ENCODE peak calls at places on chromosomes 12 and 14, in six cellular contexts. One of them, this sample, is unnamed.

GRCh38 chr12:29783773-29784666 is at the start of gene TMTC1:
- DNase-seq in CD8-positive, alpha-beta memory T cell: no peak
- DNase-seq in left lung: peak; percentile 89
- DNase-seq in left ventricle myocardium inferior: peak; percentile 90
- DNase-seq in heart right ventricle: peak; percentile 88
- DNase-seq in ascending aorta: peak; percentile 11
- DNase-seq in this sample: peak; percentile 73

GRCh38 chr14:50063876-50064420 is 52.4 kb downstream of the VCPKMT start:
- DNase-seq in CD8-positive, alpha-beta memory T cell: no peak
- DNase-seq in left lung: no peak
- DNase-seq in left ventricle myocardium inferior: no peak
- DNase-seq in heart right ventricle: no peak
- DNase-seq in ascending aorta: no peak
- DNase-seq in this sample: no peak

GRCh38 chr14:51224551-51224950 is 15.5 kb upstream of the TMX1 start:
- DNase-seq in CD8-positive, alpha-beta memory T cell: no peak
- DNase-seq in left lung: no peak
- DNase-seq in left ventricle myocardium inferior: no peak
- DNase-seq in heart right ventricle: no peak
- DNase-seq in ascending aorta: no peak
- DNase-seq in this sample: no peak

GRCh38 chr12:115010324-115010995 is 326.5 kb upstream of the TBX3 start:
- DNase-seq in CD8-positive, alpha-beta memory T cell: no peak
- DNase-seq in left lung: no peak
- DNase-seq in left ventricle myocardium inferior: no peak
- DNase-seq in heart right ventricle: no peak
- DNase-seq in ascending aorta: no peak
- DNase-seq in this sample: no peak

GRCh38 chr12:89351489-89352241 is 636 bp downstream of the DUSP6 start:
- DNase-seq in CD8-positive, alpha-beta memory T cell: peak; percentile 61
- DNase-seq in left lung: peak; percentile 90
- DNase-seq in left ventricle myocardium inferior: peak; percentile 31
- DNase-seq in heart right ventricle: peak; percentile 21
- DNase-seq in ascending aorta: no peak
- DNase-seq in this sample: no peak

GRCh38 chr14:33647385-33647786 is 303.5 kb downstream of the EGLN3 start:
- DNase-seq in CD8-positive, alpha-beta memory T cell: no peak
- DNase-seq in left lung: no peak
- DNase-seq in left ventricle myocardium inferior: no peak
- DNase-seq in heart right ventricle: no peak
- DNase-seq in ascending aorta: no peak
- DNase-seq in this sample: no peak

GRCh38 chr12:97386133-97386581 is 76.4 kb upstream of the RMST start:
- DNase-seq in CD8-positive, alpha-beta memory T cell: no peak
- DNase-seq in left lung: no peak
- DNase-seq in left ventricle myocardium inferior: no peak
- DNase-seq in heart right ventricle: no peak
- DNase-seq in ascending aorta: no peak
- DNase-seq in this sample: no peak

GRCh38 chr12:90512518-90512917 is 442.5 kb downstream of the CCER1 start:
- DNase-seq in CD8-positive, alpha-beta memory T cell: no peak
- DNase-seq in left lung: no peak
- DNase-seq in left ventricle myocardium inferior: no peak
- DNase-seq in heart right ventricle: no peak
- DNase-seq in ascending aorta: no peak
- DNase-seq in this sample: no peak

GRCh38 chr12:20473133-20473532 is 104.8 kb downstream of the PDE3A start:
- DNase-seq in CD8-positive, alpha-beta memory T cell: no peak
- DNase-seq in left lung: no peak
- DNase-seq in left ventricle myocardium inferior: no peak
- DNase-seq in heart right ventricle: no peak
- DNase-seq in ascending aorta: no peak
- DNase-seq in this sample: no peak

GRCh38 chr14:54025661-54026060 is 69.0 kb upstream of the BMP4 start:
- DNase-seq in CD8-positive, alpha-beta memory T cell: no peak
- DNase-seq in left lung: no peak
- DNase-seq in left ventricle myocardium inferior: no peak
- DNase-seq in heart right ventricle: peak; percentile 3
- DNase-seq in ascending aorta: no peak
- DNase-seq in this sample: no peak

GRCh38 chr12:111074559-111074958 is 154.2 kb upstream of the MYL2 start:
- DNase-seq in CD8-positive, alpha-beta memory T cell: no peak
- DNase-seq in left lung: no peak
- DNase-seq in left ventricle myocardium inferior: no peak
- DNase-seq in heart right ventricle: no peak
- DNase-seq in ascending aorta: no peak
- DNase-seq in this sample: no peak

GRCh38 chr12:58750484-58750883 is 169.8 kb downstream of the LRIG3 start:
- DNase-seq in CD8-positive, alpha-beta memory T cell: no peak
- DNase-seq in left lung: no peak
- DNase-seq in left ventricle myocardium inferior: no peak
- DNase-seq in heart right ventricle: no peak
- DNase-seq in ascending aorta: no peak
- DNase-seq in this sample: peak; percentile 11

GRCh38 chr12:119916111-119916510 is 39.0 kb upstream of the CIT start:
- DNase-seq in CD8-positive, alpha-beta memory T cell: no peak
- DNase-seq in left lung: no peak
- DNase-seq in left ventricle myocardium inferior: no peak
- DNase-seq in heart right ventricle: no peak
- DNase-seq in ascending aorta: no peak
- DNase-seq in this sample: no peak

GRCh38 chr12:96981053-96981452 is 74.0 kb downstream of the NEDD1 start:
- DNase-seq in CD8-positive, alpha-beta memory T cell: no peak
- DNase-seq in left lung: no peak
- DNase-seq in left ventricle myocardium inferior: no peak
- DNase-seq in heart right ventricle: no peak
- DNase-seq in ascending aorta: no peak
- DNase-seq in this sample: no peak

DNA sequence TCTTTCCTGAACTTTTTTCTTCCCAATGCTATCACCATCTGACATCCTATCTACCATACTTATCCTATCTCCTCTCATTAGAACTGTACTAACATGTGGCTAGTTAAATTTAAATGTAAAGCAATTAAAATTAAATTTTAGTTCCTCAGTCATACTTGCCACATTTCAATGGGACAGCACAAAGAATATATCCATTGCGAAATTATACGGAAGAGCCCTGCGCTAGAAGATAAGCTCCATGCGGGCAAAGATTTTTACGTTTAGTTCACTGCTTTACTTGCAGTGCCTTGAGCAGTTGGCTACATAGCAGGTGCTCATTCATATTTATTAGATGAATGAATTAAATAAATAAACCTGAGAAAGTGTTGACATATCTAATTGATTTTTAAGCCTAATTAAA is 33.1 kb downstream of the SEC23A start:
- DNase-seq in CD8-positive, alpha-beta memory T cell: no peak
- DNase-seq in left lung: no peak
- DNase-seq in left ventricle myocardium inferior: no peak
- DNase-seq in heart right ventricle: no peak
- DNase-seq in ascending aorta: no peak
- DNase-seq in this sample: no peak
- H3K36me3 ChIP-seq in CD8-positive, alpha-beta memory T cell: peaks cover 7% of the 10 kb centered on the region
- H3K36me3 ChIP-seq in left lung: peaks cover 82% of the 10 kb centered on the region
- H3K36me3 ChIP-seq in left ventricle myocardium inferior: peaks cover 75% of the 10 kb centered on the region
- H3K36me3 ChIP-seq in heart right ventricle: peaks cover 46% of the 10 kb centered on the region
- H3K36me3 ChIP-seq in ascending aorta: peaks cover 50% of the 10 kb centered on the region
- H3K36me3 ChIP-seq in this sample: peaks cover 57% of the 10 kb centered on the region

GRCh38 chr12:117166107-117166506 is 24.2 kb downstream of the FBXO21 start:
- DNase-seq in CD8-positive, alpha-beta memory T cell: no peak
- DNase-seq in left lung: no peak
- DNase-seq in left ventricle myocardium inferior: no peak
- DNase-seq in heart right ventricle: no peak
- DNase-seq in ascending aorta: no peak
- DNase-seq in this sample: no peak
- H3K36me3 ChIP-seq in CD8-positive, alpha-beta memory T cell: peaks cover 49% of the 10 kb centered on the region
- H3K36me3 ChIP-seq in left lung: peaks cover 100% of the 10 kb centered on the region
- H3K36me3 ChIP-seq in left ventricle myocardium inferior: peaks cover 98% of the 10 kb centered on the region
- H3K36me3 ChIP-seq in heart right ventricle: peaks cover 75% of the 10 kb centered on the region
- H3K36me3 ChIP-seq in ascending aorta: peaks cover 83% of the 10 kb centered on the region
- H3K36me3 ChIP-seq in this sample: peaks cover 3% of the 10 kb centered on the region

GRCh38 chr14:24206260-24207103 is 986 bp downstream of the TSSK4 start:
- DNase-seq in CD8-positive, alpha-beta memory T cell: no peak
- DNase-seq in left lung: no peak
- DNase-seq in left ventricle myocardium inferior: no peak
- DNase-seq in heart right ventricle: no peak
- DNase-seq in ascending aorta: no peak
- DNase-seq in this sample: no peak

GRCh38 chr14:24204163-24205146 is 1.0 kb upstream of the TSSK4 start:
- DNase-seq in CD8-positive, alpha-beta memory T cell: no peak
- DNase-seq in left lung: no peak
- DNase-seq in left ventricle myocardium inferior: no peak
- DNase-seq in heart right ventricle: no peak
- DNase-seq in ascending aorta: no peak
- DNase-seq in this sample: no peak

GRCh38 chr14:24207625-24208024 is 2.1 kb downstream of the TSSK4 start:
- DNase-seq in CD8-positive, alpha-beta memory T cell: no peak
- DNase-seq in left lung: no peak
- DNase-seq in left ventricle myocardium inferior: no peak
- DNase-seq in heart right ventricle: no peak
- DNase-seq in ascending aorta: no peak
- DNase-seq in this sample: no peak

GRCh38 chr14:24211311-24211710 is 2.0 kb downstream of the CHMP4A start:
- DNase-seq in CD8-positive, alpha-beta memory T cell: no peak
- DNase-seq in left lung: no peak
- DNase-seq in left ventricle myocardium inferior: no peak
- DNase-seq in heart right ventricle: no peak
- DNase-seq in ascending aorta: no peak
- DNase-seq in this sample: no peak

GRCh38 chr14:24207104-24207543 is 1.6 kb downstream of the TSSK4 start:
- DNase-seq in CD8-positive, alpha-beta memory T cell: peak; percentile 58
- DNase-seq in left lung: no peak
- DNase-seq in left ventricle myocardium inferior: no peak
- DNase-seq in heart right ventricle: no peak
- DNase-seq in ascending aorta: no peak
- DNase-seq in this sample: no peak
- H3K36me3 ChIP-seq in CD8-positive, alpha-beta memory T cell: peaks cover 47% of the 10 kb centered on the region
- H3K36me3 ChIP-seq in left lung: peaks cover 92% of the 10 kb centered on the region
- H3K36me3 ChIP-seq in left ventricle myocardium inferior: peaks cover 74% of the 10 kb centered on the region
- H3K36me3 ChIP-seq in heart right ventricle: peaks cover 35% of the 10 kb centered on the region
- H3K36me3 ChIP-seq in ascending aorta: peaks cover 38% of the 10 kb centered on the region
- H3K36me3 ChIP-seq in this sample: peaks cover 57% of the 10 kb centered on the region

DNA sequence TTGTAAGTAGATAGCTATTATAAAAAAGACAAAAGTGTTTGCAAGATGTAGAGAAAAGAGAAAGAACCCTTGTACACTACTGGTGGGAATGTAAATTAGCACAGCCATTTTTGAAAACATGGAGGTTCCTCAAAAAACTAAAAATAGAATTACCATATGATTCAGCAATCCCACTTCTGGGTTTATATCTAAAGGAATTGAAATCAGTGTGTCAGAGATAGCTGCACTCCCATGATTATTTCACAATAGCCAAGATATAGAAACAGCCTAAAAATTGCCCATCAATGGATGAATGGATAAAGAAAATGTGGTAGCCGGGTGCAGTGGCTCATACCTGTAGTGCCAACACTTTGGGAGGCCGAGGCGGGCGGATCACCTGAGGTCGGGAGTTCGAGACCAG is 9.2 kb downstream of the PSMC6 start:
- DNase-seq in CD8-positive, alpha-beta memory T cell: no peak
- DNase-seq in left lung: no peak
- DNase-seq in left ventricle myocardium inferior: no peak
- DNase-seq in heart right ventricle: no peak
- DNase-seq in ascending aorta: no peak
- DNase-seq in this sample: no peak
- H3K36me3 ChIP-seq in CD8-positive, alpha-beta memory T cell: peaks cover 39% of the 10 kb centered on the region
- H3K36me3 ChIP-seq in left lung: peaks cover 100% of the 10 kb centered on the region
- H3K36me3 ChIP-seq in left ventricle myocardium inferior: peaks cover 97% of the 10 kb centered on the region
- H3K36me3 ChIP-seq in heart right ventricle: peaks cover 90% of the 10 kb centered on the region
- H3K36me3 ChIP-seq in ascending aorta: peaks cover 80% of the 10 kb centered on the region
- H3K36me3 ChIP-seq in this sample: peaks cover 95% of the 10 kb centered on the region

GRCh38 chr12:48828841-48829575 is 10.7 kb downstream of the CACNB3 start:
- DNase-seq in CD8-positive, alpha-beta memory T cell: no peak
- DNase-seq in left lung: no peak
- DNase-seq in left ventricle myocardium inferior: no peak
- DNase-seq in heart right ventricle: no peak
- DNase-seq in ascending aorta: no peak
- DNase-seq in this sample: no peak

GRCh38 chr12:48827026-48827425 is 8.7 kb downstream of the CACNB3 start:
- DNase-seq in CD8-positive, alpha-beta memory T cell: no peak
- DNase-seq in left lung: no peak
- DNase-seq in left ventricle myocardium inferior: no peak
- DNase-seq in heart right ventricle: no peak
- DNase-seq in ascending aorta: no peak
- DNase-seq in this sample: no peak

GRCh38 chr12:48828293-48828692 is 10.0 kb downstream of the CACNB3 start:
- DNase-seq in CD8-positive, alpha-beta memory T cell: no peak
- DNase-seq in left lung: no peak
- DNase-seq in left ventricle myocardium inferior: no peak
- DNase-seq in heart right ventricle: no peak
- DNase-seq in ascending aorta: no peak
- DNase-seq in this sample: no peak

GRCh38 chr12:48826209-48826855 is 8.0 kb downstream of the CACNB3 start:
- DNase-seq in CD8-positive, alpha-beta memory T cell: no peak
- DNase-seq in left lung: no peak
- DNase-seq in left ventricle myocardium inferior: no peak
- DNase-seq in heart right ventricle: no peak
- DNase-seq in ascending aorta: no peak
- DNase-seq in this sample: no peak

GRCh38 chr12:48827513-48828096 is 9.3 kb downstream of the CACNB3 start:
- DNase-seq in CD8-positive, alpha-beta memory T cell: no peak
- DNase-seq in left lung: no peak
- DNase-seq in left ventricle myocardium inferior: no peak
- DNase-seq in heart right ventricle: no peak
- DNase-seq in ascending aorta: no peak
- DNase-seq in this sample: no peak
- H3K36me3 ChIP-seq in CD8-positive, alpha-beta memory T cell: peaks cover 36% of the 10 kb centered on the region
- H3K36me3 ChIP-seq in left lung: peaks cover 68% of the 10 kb centered on the region
- H3K36me3 ChIP-seq in left ventricle myocardium inferior: peaks cover 56% of the 10 kb centered on the region
- H3K36me3 ChIP-seq in heart right ventricle: peaks cover 42% of the 10 kb centered on the region
- H3K36me3 ChIP-seq in ascending aorta: peaks cover 50% of the 10 kb centered on the region
- H3K36me3 ChIP-seq in this sample: no peaks in the 10 kb centered on the region

DNA sequence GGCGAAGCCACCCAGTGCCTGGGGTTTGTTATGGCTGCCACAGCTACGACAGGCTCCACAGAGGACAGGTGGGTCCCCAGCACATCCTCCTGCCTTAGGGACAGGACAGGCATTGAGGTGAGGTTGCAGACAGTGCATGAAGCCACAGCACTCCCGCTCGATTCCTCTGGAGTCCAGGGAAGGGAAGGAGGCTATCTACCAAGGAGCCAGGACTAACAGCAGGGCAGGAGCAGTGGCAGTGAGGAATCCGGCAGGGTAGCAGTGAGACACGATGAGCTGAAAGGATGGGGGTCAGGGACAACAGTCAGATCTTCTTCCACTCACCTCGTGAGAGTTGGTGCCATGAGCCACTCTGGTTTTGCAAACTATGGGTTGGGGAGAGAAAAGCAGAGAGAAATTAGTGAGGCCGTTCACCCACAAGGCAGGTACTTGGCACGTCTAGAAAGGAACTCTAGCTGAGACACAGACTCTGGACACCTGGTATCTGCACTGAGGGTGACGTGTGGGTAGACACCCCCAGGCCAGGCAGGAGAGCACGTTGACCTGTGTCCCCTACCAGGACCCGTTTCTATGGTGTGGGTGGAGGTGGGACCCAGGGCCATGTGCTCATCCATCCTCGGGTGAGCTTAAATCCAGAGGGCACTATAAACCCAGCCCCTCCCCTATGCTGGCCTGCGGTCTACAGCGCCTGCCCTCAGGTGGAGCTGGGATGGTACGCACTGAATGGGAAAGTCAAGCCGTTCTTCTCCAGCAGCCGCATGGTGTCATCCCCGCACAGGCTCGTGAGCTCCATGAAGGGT is 39.3 kb downstream of the CHGA start:
- DNase-seq in CD8-positive, alpha-beta memory T cell: peak; percentile 33
- DNase-seq in left lung: no peak
- DNase-seq in left ventricle myocardium inferior: no peak
- DNase-seq in heart right ventricle: no peak
- DNase-seq in ascending aorta: no peak
- DNase-seq in this sample: no peak
- H3K36me3 ChIP-seq in CD8-positive, alpha-beta memory T cell: peaks cover 7% of the 10 kb centered on the region
- H3K36me3 ChIP-seq in left lung: peaks cover 54% of the 10 kb centered on the region
- H3K36me3 ChIP-seq in left ventricle myocardium inferior: peaks cover 36% of the 10 kb centered on the region
- H3K36me3 ChIP-seq in heart right ventricle: peaks cover 8% of the 10 kb centered on the region
- H3K36me3 ChIP-seq in ascending aorta: peaks cover 15% of the 10 kb centered on the region
- H3K36me3 ChIP-seq in this sample: peaks cover 9% of the 10 kb centered on the region

This sample was measured in gastrocnemius medialis.